ENCODE peak calls at places on chromosomes 16 and 17, in six cellular contexts. One of them, this sample, is unnamed.

GRCh38 chr16:83245061-83245460 is 562.7 kb upstream of the HSBP1 start:
- DNase-seq in A549: no peak
- DNase-seq in CD4-positive, alpha-beta T cell: no peak
- DNase-seq in IMR-90: peak; percentile 36
- DNase-seq in GM20000: no peak
- DNase-seq in progenitor cell of endocrine pancreas: no peak
- DNase-seq in this sample: no peak

GRCh38 chr17:77435272-77436057 is 294.7 kb downstream of the SEC14L1 start:
- DNase-seq in IMR-90: no peak
- DNase-seq in CD4-positive, alpha-beta T cell: peak; percentile 60
- DNase-seq in A549: no peak
- DNase-seq in GM20000: no peak
- DNase-seq in progenitor cell of endocrine pancreas: no peak
- DNase-seq in this sample: no peak

GRCh38 chr17:78381601-78382168 is 3.2 kb downstream of the PGS1 start:
- DNase-seq in IMR-90: no peak
- DNase-seq in CD4-positive, alpha-beta T cell: peak; percentile 32
- DNase-seq in GM20000: peak; percentile 55
- DNase-seq in progenitor cell of endocrine pancreas: no peak
- DNase-seq in A549: no peak
- DNase-seq in this sample: no peak

GRCh38 chr17:82892869-82893565 is 53.2 kb upstream of the ZNF750 start:
- DNase-seq in IMR-90: peak; percentile 8
- DNase-seq in progenitor cell of endocrine pancreas: no peak
- DNase-seq in CD4-positive, alpha-beta T cell: peak; percentile 82
- DNase-seq in GM20000: no peak
- DNase-seq in A549: no peak
- DNase-seq in this sample: no peak

GRCh38 chr16:53789159-53789558 is 85.2 kb downstream of the FTO start:
- DNase-seq in CD4-positive, alpha-beta T cell: no peak
- DNase-seq in GM20000: no peak
- DNase-seq in A549: no peak
- DNase-seq in IMR-90: peak; percentile 84
- DNase-seq in progenitor cell of endocrine pancreas: no peak
- DNase-seq in this sample: no peak

GRCh38 chr17:72295916-72296315 is 175.1 kb downstream of the SOX9 start:
- DNase-seq in IMR-90: peak; percentile 14
- DNase-seq in progenitor cell of endocrine pancreas: no peak
- DNase-seq in A549: no peak
- DNase-seq in CD4-positive, alpha-beta T cell: no peak
- DNase-seq in GM20000: no peak
- DNase-seq in this sample: no peak

GRCh38 chr16:1527836-1528811 is 5.3 kb upstream of the TMEM204 start:
- DNase-seq in IMR-90: no peak
- DNase-seq in A549: no peak
- DNase-seq in GM20000: no peak
- DNase-seq in progenitor cell of endocrine pancreas: no peak
- DNase-seq in CD4-positive, alpha-beta T cell: no peak
- DNase-seq in this sample: no peak

GRCh38 chr16:60123387-60124023 is 1389.4 kb upstream of the GOT2 start:
- DNase-seq in CD4-positive, alpha-beta T cell: no peak
- DNase-seq in GM20000: no peak
- DNase-seq in progenitor cell of endocrine pancreas: no peak
- DNase-seq in A549: no peak
- DNase-seq in IMR-90: no peak
- DNase-seq in this sample: no peak

GRCh38 chr16:65657556-65657955 is 535.7 kb upstream of the CDH11 start:
- DNase-seq in GM20000: no peak
- DNase-seq in IMR-90: no peak
- DNase-seq in progenitor cell of endocrine pancreas: no peak
- DNase-seq in CD4-positive, alpha-beta T cell: no peak
- DNase-seq in A549: no peak
- DNase-seq in this sample: no peak

GRCh38 chr17:7557825-7558543 is 566 bp upstream of the TNFSF13 start:
- DNase-seq in CD4-positive, alpha-beta T cell: no peak
- DNase-seq in A549: no peak
- DNase-seq in progenitor cell of endocrine pancreas: no peak
- DNase-seq in IMR-90: peak; percentile 49
- DNase-seq in GM20000: peak; percentile 72
- DNase-seq in this sample: no peak

GRCh38 chr16:28874406-28874805 is 3.9 kb upstream of the ATP2A1 start:
- DNase-seq in CD4-positive, alpha-beta T cell: no peak
- DNase-seq in progenitor cell of endocrine pancreas: no peak
- DNase-seq in A549: no peak
- DNase-seq in GM20000: no peak
- DNase-seq in IMR-90: no peak
- DNase-seq in this sample: no peak

GRCh38 chr17:62750502-62751349 is 57.4 kb downstream of the MARCHF10 start:
- DNase-seq in A549: no peak
- DNase-seq in CD4-positive, alpha-beta T cell: no peak
- DNase-seq in GM20000: no peak
- DNase-seq in IMR-90: peak; percentile 24
- DNase-seq in progenitor cell of endocrine pancreas: no peak
- DNase-seq in this sample: peak; percentile 75

GRCh38 chr17:29178750-29179231 is 1.4 kb downstream of the MYO18A start:
- DNase-seq in GM20000: peak; percentile 43
- DNase-seq in CD4-positive, alpha-beta T cell: no peak
- DNase-seq in A549: peak; percentile 41
- DNase-seq in IMR-90: no peak
- DNase-seq in progenitor cell of endocrine pancreas: no peak
- DNase-seq in this sample: no peak

GRCh38 chr16:79788949-79789348 is 188.4 kb upstream of the MAF start:
- DNase-seq in progenitor cell of endocrine pancreas: no peak
- DNase-seq in CD4-positive, alpha-beta T cell: no peak
- DNase-seq in IMR-90: no peak
- DNase-seq in GM20000: no peak
- DNase-seq in A549: no peak
- DNase-seq in this sample: no peak

GRCh38 chr16:79786389-79786788 is 185.9 kb upstream of the MAF start:
- DNase-seq in A549: no peak
- DNase-seq in progenitor cell of endocrine pancreas: no peak
- DNase-seq in IMR-90: no peak
- DNase-seq in GM20000: no peak
- DNase-seq in CD4-positive, alpha-beta T cell: no peak
- DNase-seq in this sample: no peak

DNA sequence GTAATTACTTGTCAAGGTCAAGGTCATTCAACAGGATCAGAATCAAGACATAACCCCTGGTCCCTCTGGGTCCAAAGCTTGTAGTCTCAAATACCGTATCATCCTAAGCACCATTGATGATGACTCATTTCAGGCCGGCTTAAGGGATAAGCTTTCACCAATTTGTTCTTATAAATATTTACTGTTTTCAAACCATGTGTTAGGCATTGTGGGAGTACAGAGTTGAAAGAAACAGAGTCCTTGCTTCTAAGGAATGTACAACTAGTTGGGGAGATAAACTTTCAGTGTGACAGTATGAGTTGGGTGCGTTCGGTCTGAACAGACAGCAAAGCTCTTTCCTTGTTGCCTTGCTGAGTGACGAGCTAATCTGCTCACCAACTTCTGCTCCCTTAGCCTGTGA is 183.5 kb upstream of the MAF start:
- DNase-seq in GM20000: no peak
- DNase-seq in A549: no peak
- DNase-seq in IMR-90: no peak
- DNase-seq in progenitor cell of endocrine pancreas: no peak
- DNase-seq in CD4-positive, alpha-beta T cell: no peak
- DNase-seq in this sample: no peak
- TF ChIP-seq CTCF in GM20000: no peak
- TF ChIP-seq CTCF in A549: no peak
- TF ChIP-seq CTCF in IMR-90: no peak
- TF ChIP-seq CTCF in progenitor cell of endocrine pancreas: no peak
- TF ChIP-seq CTCF in CD4-positive, alpha-beta T cell: no peak
- TF ChIP-seq CTCF in this sample: no peak

GRCh38 chr16:63530208-63530607 is 1494.0 kb upstream of the CDH8 start:
- DNase-seq in IMR-90: no peak
- DNase-seq in progenitor cell of endocrine pancreas: no peak
- DNase-seq in CD4-positive, alpha-beta T cell: no peak
- DNase-seq in A549: no peak
- DNase-seq in GM20000: no peak
- DNase-seq in this sample: no peak
- TF ChIP-seq CTCF in IMR-90: no peak
- TF ChIP-seq CTCF in progenitor cell of endocrine pancreas: no peak
- TF ChIP-seq CTCF in CD4-positive, alpha-beta T cell: no peak
- TF ChIP-seq CTCF in A549: no peak
- TF ChIP-seq CTCF in GM20000: no peak
- TF ChIP-seq CTCF in this sample: no peak

GRCh38 chr17:68199837-68200688 is 47.8 kb upstream of the AMZ2 start:
- DNase-seq in progenitor cell of endocrine pancreas: no peak
- DNase-seq in A549: no peak
- DNase-seq in GM20000: no peak
- DNase-seq in CD4-positive, alpha-beta T cell: no peak
- DNase-seq in IMR-90: no peak
- DNase-seq in this sample: no peak

GRCh38 chr17:68198931-68199836 is 48.7 kb upstream of the AMZ2 start:
- DNase-seq in GM20000: peak; percentile 60
- DNase-seq in A549: peak; percentile 41
- DNase-seq in progenitor cell of endocrine pancreas: no peak
- DNase-seq in CD4-positive, alpha-beta T cell: peak; percentile 49
- DNase-seq in IMR-90: no peak
- DNase-seq in this sample: peak; percentile 48

GRCh38 chr17:68201425-68201785 is 46.4 kb upstream of the AMZ2 start:
- DNase-seq in progenitor cell of endocrine pancreas: no peak
- DNase-seq in CD4-positive, alpha-beta T cell: no peak
- DNase-seq in IMR-90: no peak
- DNase-seq in A549: no peak
- DNase-seq in GM20000: no peak
- DNase-seq in this sample: no peak

GRCh38 chr17:68197997-68198930 is 49.6 kb upstream of the AMZ2 start:
- DNase-seq in progenitor cell of endocrine pancreas: no peak
- DNase-seq in CD4-positive, alpha-beta T cell: no peak
- DNase-seq in GM20000: peak; percentile 63
- DNase-seq in IMR-90: no peak
- DNase-seq in A549: peak; percentile 24
- DNase-seq in this sample: no peak

DNA sequence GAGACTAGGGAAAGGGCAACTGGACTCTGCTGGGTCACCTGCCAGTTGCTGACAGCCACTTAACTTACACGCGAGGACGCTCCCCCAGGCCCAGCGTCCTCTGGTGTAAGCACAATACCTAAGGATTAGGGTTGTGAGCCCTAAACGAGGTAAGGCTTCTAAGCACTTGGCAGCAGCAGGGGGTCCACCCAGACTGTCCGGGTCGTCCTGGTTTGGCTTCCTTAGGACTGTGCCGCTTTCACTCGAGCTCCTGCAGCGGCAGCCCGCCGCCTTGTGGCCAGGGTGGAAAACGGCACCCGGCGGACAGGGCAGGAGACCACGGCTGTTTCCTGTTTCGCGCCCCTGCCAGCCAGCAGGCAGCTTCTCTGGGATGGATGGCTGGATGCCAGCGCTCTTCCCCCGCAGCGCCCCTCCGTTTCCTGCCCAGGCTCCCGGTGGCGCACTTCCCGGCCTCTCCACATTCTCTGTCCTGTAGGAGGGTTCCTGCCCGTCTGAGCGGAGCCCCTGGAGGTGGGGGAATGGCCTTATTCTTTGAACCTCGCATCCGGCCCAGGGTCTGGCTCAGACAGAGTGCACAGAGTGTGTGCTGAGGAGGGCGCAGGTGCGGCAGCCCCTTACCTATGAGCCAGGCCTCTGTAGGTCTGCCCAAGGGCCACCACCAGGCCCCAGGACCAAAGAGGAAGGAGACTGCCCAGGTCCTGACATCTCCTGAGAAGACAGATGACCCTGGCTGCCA is 47.0 kb upstream of the AMZ2 start:
- DNase-seq in GM20000: peak; percentile 80
- DNase-seq in progenitor cell of endocrine pancreas: peak; percentile 78
- DNase-seq in IMR-90: peak; percentile 62
- DNase-seq in CD4-positive, alpha-beta T cell: peak; percentile 74
- DNase-seq in A549: peak; percentile 77
- DNase-seq in this sample: peak; percentile 89
- TF ChIP-seq CTCF in GM20000: peak; percentile 89
- TF ChIP-seq CTCF in progenitor cell of endocrine pancreas: peak; percentile 82
- TF ChIP-seq CTCF in IMR-90: peak; percentile 72
- TF ChIP-seq CTCF in CD4-positive, alpha-beta T cell: peak; percentile 78
- TF ChIP-seq CTCF in A549: peak; percentile 94
- TF ChIP-seq CTCF in this sample: peak; percentile 94

GRCh38 chr17:40097931-40098845 is 2.2 kb downstream of the NR1D1 start:
- DNase-seq in IMR-90: no peak
- DNase-seq in A549: no peak
- DNase-seq in CD4-positive, alpha-beta T cell: no peak
- DNase-seq in GM20000: no peak
- DNase-seq in progenitor cell of endocrine pancreas: no peak
- DNase-seq in this sample: no peak

GRCh38 chr17:40100419-40100668 is at the start of gene NR1D1:
- DNase-seq in progenitor cell of endocrine pancreas: no peak
- DNase-seq in GM20000: no peak
- DNase-seq in CD4-positive, alpha-beta T cell: no peak
- DNase-seq in A549: no peak
- DNase-seq in IMR-90: no peak
- DNase-seq in this sample: no peak

GRCh38 chr17:40099627-40100418 is 566 bp downstream of the NR1D1 start:
- DNase-seq in progenitor cell of endocrine pancreas: no peak
- DNase-seq in A549: no peak
- DNase-seq in GM20000: no peak
- DNase-seq in IMR-90: no peak
- DNase-seq in CD4-positive, alpha-beta T cell: no peak
- DNase-seq in this sample: no peak

GRCh38 chr17:40100669-40101366 is 429 bp upstream of the NR1D1 start:
- DNase-seq in IMR-90: peak; percentile 99
- DNase-seq in GM20000: peak; percentile 75
- DNase-seq in CD4-positive, alpha-beta T cell: peak; percentile 90
- DNase-seq in progenitor cell of endocrine pancreas: peak; percentile 91
- DNase-seq in A549: peak; percentile 99
- DNase-seq in this sample: peak; percentile 97

GRCh38 chr17:40098846-40099626 is 1.4 kb downstream of the NR1D1 start:
- DNase-seq in A549: peak; percentile 99
- DNase-seq in IMR-90: peak; percentile 98
- DNase-seq in CD4-positive, alpha-beta T cell: peak; percentile 99
- DNase-seq in GM20000: peak; percentile 91
- DNase-seq in progenitor cell of endocrine pancreas: peak; percentile 77
- DNase-seq in this sample: peak; percentile 96
- TF ChIP-seq CTCF in A549: no peak
- TF ChIP-seq CTCF in IMR-90: no peak
- TF ChIP-seq CTCF in CD4-positive, alpha-beta T cell: no peak
- TF ChIP-seq CTCF in GM20000: no peak
- TF ChIP-seq CTCF in progenitor cell of endocrine pancreas: no peak
- TF ChIP-seq CTCF in this sample: no peak

DNA sequence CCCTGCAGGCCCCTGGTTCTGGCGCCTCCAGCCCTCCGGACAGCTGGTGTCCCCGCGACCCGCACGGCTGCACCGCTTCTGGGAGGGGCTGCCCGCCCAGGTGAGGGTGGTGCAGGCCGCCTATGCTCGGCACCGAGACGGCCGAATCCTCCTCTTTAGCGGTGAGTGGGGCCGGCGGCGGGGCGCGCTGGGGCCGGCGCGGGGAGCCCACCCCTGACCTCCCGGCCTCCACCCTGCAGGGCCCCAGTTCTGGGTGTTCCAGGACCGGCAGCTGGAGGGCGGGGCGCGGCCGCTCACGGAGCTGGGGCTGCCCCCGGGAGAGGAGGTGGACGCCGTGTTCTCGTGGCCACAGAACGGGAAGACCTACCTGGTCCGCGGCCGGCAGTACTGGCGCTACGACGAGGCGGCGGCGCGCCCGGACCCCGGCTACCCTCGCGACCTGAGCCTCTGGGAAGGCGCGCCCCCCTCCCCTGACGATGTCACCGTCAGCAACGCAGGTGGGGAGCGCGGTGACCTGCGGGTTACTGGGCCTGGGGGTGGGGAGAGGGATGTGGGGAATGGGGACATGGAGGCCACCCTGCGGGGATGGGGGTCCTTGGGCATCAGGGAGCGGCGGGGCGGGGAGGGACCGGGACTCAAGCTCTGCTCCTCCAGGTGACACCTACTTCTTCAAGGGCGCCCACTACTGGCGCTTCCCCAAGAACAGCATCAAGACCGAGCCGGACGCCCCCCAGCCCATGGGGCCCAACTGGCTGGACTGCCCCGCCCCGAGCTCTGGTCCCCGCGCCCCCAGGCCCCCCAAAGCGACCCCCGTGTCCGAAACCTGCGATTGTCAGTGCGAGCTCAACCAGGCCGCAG is 7.0 kb upstream of the IL32 start:
- DNase-seq in GM20000: peak; percentile 85
- DNase-seq in progenitor cell of endocrine pancreas: peak; percentile 36
- DNase-seq in A549: no peak
- DNase-seq in IMR-90: no peak
- DNase-seq in CD4-positive, alpha-beta T cell: peak; percentile 47
- DNase-seq in this sample: peak; percentile 61
- TF ChIP-seq CTCF in GM20000: peak; percentile 69
- TF ChIP-seq CTCF in progenitor cell of endocrine pancreas: no peak
- TF ChIP-seq CTCF in A549: no peak
- TF ChIP-seq CTCF in IMR-90: no peak
- TF ChIP-seq CTCF in CD4-positive, alpha-beta T cell: no peak
- TF ChIP-seq CTCF in this sample: no peak

This sample was measured in glutamatergic neuron.